ENCODE peak calls at places on chromosomes 12 and 14, in five cellular contexts. C, L, O, Z and N are unnamed samples.

GRCh38 chr12:20800160-20800559 is 10.3 kb upstream of the SLCO1B3 start:
- DNase-seq in L (no peak), C (no peak), Z (no peak), O (no peak), N (no peak)

GRCh38 chr14:56271988-56272387 is 153.8 kb downstream of the PELI2 start:
- DNase-seq in Z (no peak), L (no peak), O (no peak), C (peak), N (no peak)

GRCh38 chr12:70982991-70983390 is 62.5 kb upstream of the PTPRR start:
- DNase-seq in Z (no peak), O (no peak), C (peak), L (no peak), N (peak)

GRCh38 chr12:55806982-55807381 is 10.5 kb downstream of the SARNP start:
- DNase-seq in O (no peak), Z (no peak), C (no peak), L (no peak), N (no peak)

GRCh38 chr12:71948390-71948789 is 9.7 kb downstream of the TPH2 start:
- DNase-seq in L (no peak), C (no peak), Z (no peak), O (peak), N (no peak)

GRCh38 chr12:6825398-6826124 is 2.6 kb upstream of the P3H3 start:
- DNase-seq in L (peak), C (peak), O (peak), Z (peak), N (peak)

GRCh38 chr12:132600048-132601032 is 10.0 kb downstream of the LRCOL1 start:
- DNase-seq in L (no peak), Z (peak), C (peak), O (peak), N (peak)

GRCh38 chr12:119082496-119082895 is 96.2 kb upstream of the HSPB8 start:
- DNase-seq in C (no peak), O (no peak), Z (no peak), L (no peak), N (no peak)

GRCh38 chr14:59529189-59529588 is 44.9 kb downstream of the JKAMP start:
- DNase-seq in L (no peak), C (no peak), Z (no peak), O (no peak), N (no peak)

GRCh38 chr14:75411194-75411552 is 16.6 kb upstream of the JDP2 start:
- DNase-seq in L (no peak), C (no peak), O (no peak), Z (no peak), N (no peak)

GRCh38 chr12:25644964-25645363 is 91.9 kb upstream of the LMNTD1 start:
- DNase-seq in C (no peak), L (no peak), O (no peak), Z (no peak), N (no peak)

GRCh38 chr14:24130717-24131548 is 474 bp downstream of the FITM1 start:
- DNase-seq in Z (no peak), O (no peak), C (no peak), L (no peak), N (no peak)

GRCh38 chr12:9325513-9325912 is 117.3 kb upstream of the PZP start:
- DNase-seq in Z (no peak), O (no peak), C (no peak), L (no peak), N (no peak)

GRCh38 chr14:23863836-23864235 is 89.7 kb upstream of the DHRS4 start:
- DNase-seq in L (no peak), O (no peak), C (no peak), Z (no peak), N (no peak)

GRCh38 chr12:67506739-67507138 is 141.8 kb upstream of the DYRK2 start:
- DNase-seq in C (no peak), Z (no peak), O (no peak), L (no peak), N (no peak)

GRCh38 chr14:84520711-84521338 is 1009.1 kb upstream of the FLRT2 start:
- DNase-seq in C (peak), O (no peak), Z (no peak), L (no peak), N (no peak)

GRCh38 chr12:2613674-2614073 is 181.1 kb upstream of the FKBP4 start:
- DNase-seq in O (no peak), C (peak), L (no peak), Z (no peak), N (peak)

GRCh38 chr12:55060470-55060869 is 40.7 kb downstream of the NEUROD4 start:
- DNase-seq in Z (no peak), C (no peak), L (no peak), O (peak), N (no peak)

GRCh38 chr12:121762269-121762668 is 31.2 kb downstream of the RHOF start:
- DNase-seq in L (no peak), O (no peak), C (peak), Z (no peak), N (peak)

GRCh38 chr12:1907652-1908611 is 10.5 kb downstream of the CACNA2D4 start:
- DNase-seq in C (no peak), Z (peak), O (peak), L (no peak), N (no peak)

GRCh38 chr12:107843351-107844311 is 69.1 kb downstream of the ASCL4 start:
- DNase-seq in L (peak), C (no peak), Z (peak), O (peak), N (no peak)

GRCh38 chr12:67472551-67472950 is 176.0 kb upstream of the DYRK2 start:
- DNase-seq in Z (no peak), C (no peak), L (no peak), O (no peak), N (no peak)

DNA sequence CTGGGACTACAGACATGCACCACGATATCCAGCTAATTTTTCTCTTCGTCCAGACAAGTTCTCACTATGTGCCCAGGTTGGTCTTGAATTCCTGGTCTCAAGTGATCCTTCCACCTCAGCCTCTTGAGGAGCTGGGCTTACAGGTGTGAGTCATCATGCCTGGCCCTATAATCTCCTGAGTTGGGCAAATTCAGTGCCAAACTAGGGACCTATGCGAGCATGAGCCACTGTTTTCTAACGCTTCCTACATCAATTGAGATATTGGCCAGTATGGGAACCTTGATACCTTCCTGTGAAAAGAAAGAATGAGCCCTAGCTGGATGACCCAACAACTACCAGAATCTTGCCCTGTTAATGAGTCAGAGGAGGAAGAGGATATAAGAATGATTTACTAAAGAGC is 585.2 kb downstream of the C12orf50 start:
- DNase-seq in L (no peak), C (peak), Z (no peak), O (no peak), N (no peak)
- H2BK120ac ChIP-seq in L (no peak), C (no peak), Z (no peak), O (no peak), N (no peak)

DNA sequence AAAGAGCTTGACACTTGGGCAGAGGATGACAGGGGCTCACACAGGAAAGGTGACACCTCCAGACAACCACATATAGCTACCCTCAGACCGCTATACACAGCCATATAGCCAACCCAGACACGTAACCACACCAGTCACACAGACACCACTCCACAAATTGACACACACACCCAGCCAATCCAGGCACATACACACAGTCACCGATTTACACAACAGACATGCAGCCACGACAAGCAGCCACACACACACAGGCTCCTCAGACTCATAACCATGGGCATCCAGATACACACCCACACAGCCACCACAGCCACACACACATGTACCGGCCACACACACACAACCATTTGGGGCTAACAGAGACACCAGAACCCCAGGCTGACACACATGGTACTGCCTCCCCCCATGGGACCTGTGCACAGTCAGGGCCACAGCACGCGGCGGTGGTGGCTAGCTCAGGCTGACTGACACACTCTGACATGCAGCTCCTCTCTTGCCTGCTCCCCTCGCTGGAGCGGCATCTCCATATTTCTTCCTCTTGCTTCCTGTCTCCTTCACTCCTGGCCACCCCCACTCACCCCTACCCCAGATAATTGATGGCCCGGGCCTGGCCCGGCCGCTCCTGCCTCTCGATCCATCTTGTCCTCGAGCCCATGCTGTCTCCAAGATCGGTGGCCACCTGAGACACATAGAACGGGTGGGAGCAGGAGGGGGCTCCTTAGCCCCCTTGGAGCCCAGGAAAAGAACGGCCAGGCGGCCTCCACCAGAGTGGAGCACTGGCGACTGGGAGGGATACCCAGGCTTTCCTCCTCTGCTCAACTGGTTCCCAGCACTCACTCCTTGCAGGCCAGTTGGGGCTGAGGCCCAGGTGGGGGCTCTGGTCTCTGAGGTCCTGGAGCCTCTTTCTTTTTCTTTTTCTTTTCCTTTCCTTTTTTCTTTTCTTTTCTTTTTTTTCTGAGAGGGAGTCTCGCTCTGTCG is 6.0 kb upstream of the SHMT2 start:
- DNase-seq in Z (no peak), O (no peak), L (no peak), C (no peak), N (no peak)
- H3K23ac ChIP-seq in Z (no peak), O (no peak), L (peak), C (peak), N (no peak)

DNA sequence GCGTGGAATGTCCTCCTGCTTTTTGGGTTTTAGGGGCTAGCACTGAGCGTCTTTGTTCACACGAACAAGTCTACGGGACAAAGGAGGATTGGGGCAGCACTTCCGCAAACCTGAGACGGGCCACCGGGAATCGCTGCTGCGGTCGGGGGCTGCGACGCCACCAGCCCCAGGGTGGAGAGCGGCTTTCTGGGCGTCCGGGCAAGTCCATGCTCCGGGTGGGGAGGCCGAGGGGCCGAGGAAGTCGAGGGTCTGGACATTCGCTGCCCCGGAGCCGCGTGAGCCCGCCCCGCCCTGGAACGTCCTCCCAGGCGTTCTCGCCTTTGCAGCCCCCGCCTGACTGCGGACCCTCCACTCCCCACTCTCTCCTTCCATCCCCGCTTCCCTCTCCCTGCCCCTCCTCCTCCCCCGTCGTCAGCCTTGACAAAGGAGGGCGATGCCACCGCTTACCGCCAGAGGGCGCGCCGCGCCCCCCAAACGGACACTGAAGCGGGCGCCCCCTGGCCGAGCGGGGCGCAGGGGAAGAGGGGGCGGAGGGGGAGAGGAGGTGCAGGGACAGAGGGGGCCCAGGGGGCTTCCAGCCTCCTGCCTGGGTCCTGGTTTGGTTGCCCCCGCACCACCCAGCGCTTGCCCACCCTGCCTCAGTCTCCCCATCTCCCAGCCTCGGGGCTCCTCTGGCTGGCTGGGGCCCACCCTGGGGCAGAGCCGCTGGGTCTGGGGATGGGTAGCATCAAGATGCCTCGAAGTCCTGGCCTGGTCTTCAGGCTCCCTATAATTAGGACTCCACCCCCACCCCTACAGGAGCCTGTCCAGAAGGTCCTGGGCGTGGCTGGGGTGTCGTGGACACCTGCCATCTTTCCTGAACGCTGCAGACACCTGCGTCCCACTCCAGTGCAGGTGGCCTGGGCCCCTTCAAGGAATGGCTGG is 39.1 kb upstream of the INF2 start:
- DNase-seq in Z (peak), L (peak), O (peak), C (peak), N (peak)
- H3K14ac ChIP-seq in Z (no peak), L (peak), O (peak), C (peak), N (no peak)

GRCh38 chr14:68135028-68135427 is 315.4 kb downstream of the RAD51B start:
- DNase-seq in O (no peak), C (no peak), Z (no peak), L (no peak), N (no peak)
- H2BK120ac ChIP-seq in O (no peak), C (no peak), Z (no peak), L (no peak), N (no peak)